ENCODE peak calls at places on chromosome 10, in six cellular contexts. W is AG09309, F is prostate gland, K is right lobe of liver, O is lower leg skin, X is HepG2. P is an unnamed sample.

GRCh38 chr10:76624470-76624869 is 1013.1 kb downstream of the KCNMA1 start:
- DNase-seq in W (no peak), F (no peak), K (no peak), O (no peak), X (no peak), P (no peak)

GRCh38 chr10:102115775-102116174 is 4.4 kb downstream of the LDB1 start:
- DNase-seq in W (no peak), F (no peak), K (no peak), O (no peak), X (no peak), P (no peak)

GRCh38 chr10:15472431-15473400 is 101.6 kb upstream of the FAM171A1 start:
- DNase-seq in W (peak; percentile 46), F (no peak), K (no peak), O (no peak), X (no peak), P (no peak)

GRCh38 chr10:71999360-72000072 is 35.3 kb downstream of the CHST3 start:
- DNase-seq in W (no peak), F (no peak), K (no peak), O (peak; percentile 95), X (no peak), P (no peak)

GRCh38 chr10:79209831-79210230 is 137.4 kb upstream of the PPIF start:
- DNase-seq in W (no peak), F (no peak), K (no peak), O (no peak), X (no peak), P (no peak)

GRCh38 chr10:7818295-7819125 is at the start of gene TAF3:
- DNase-seq in W (peak; percentile 31), F (peak; percentile 86), K (peak; percentile 94), O (peak; percentile 98), X (peak; percentile 81), P (peak; percentile 70)

GRCh38 chr10:132502544-132503300 is 34.9 kb upstream of the INPP5A start:
- DNase-seq in W (no peak), F (no peak), K (no peak), O (no peak), X (no peak), P (no peak)

GRCh38 chr10:24209946-24210491 is 1.1 kb downstream of the KIAA1217 start:
- DNase-seq in W (no peak), F (peak; percentile 19), K (no peak), O (peak; percentile 76), X (peak; percentile 38), P (no peak)

GRCh38 chr10:35356725-35357092 is 20.4 kb downstream of the CCNY start:
- DNase-seq in W (no peak), F (no peak), K (no peak), O (no peak), X (no peak), P (no peak)

GRCh38 chr10:49844775-49845561 is 82.8 kb upstream of the OGDHL start:
- DNase-seq in W (no peak), F (no peak), K (no peak), O (no peak), X (peak; percentile 20), P (peak; percentile 74)

GRCh38 chr10:31001740-31002139 is 29.9 kb downstream of the ZNF438 start:
- DNase-seq in W (no peak), F (no peak), K (no peak), O (no peak), X (no peak), P (no peak)

GRCh38 chr10:129096340-129096984 is 370.6 kb upstream of the MGMT start:
- DNase-seq in W (no peak), F (peak; percentile 40), K (no peak), O (peak; percentile 39), X (no peak), P (peak; percentile 56)

GRCh38 chr10:12484945-12485805 is 135.8 kb downstream of the CAMK1D start:
- DNase-seq in W (no peak), F (no peak), K (peak; percentile 28), O (no peak), X (peak; percentile 13), P (no peak)

GRCh38 chr10:131211965-131212619 is 99.4 kb downstream of the TCERG1L start:
- DNase-seq in W (no peak), F (no peak), K (no peak), O (peak; percentile 58), X (no peak), P (no peak)

GRCh38 chr10:71426058-71426605 is 29.4 kb downstream of the CDH23 start:
- DNase-seq in W (no peak), F (no peak), K (no peak), O (peak; percentile 39), X (no peak), P (no peak)

GRCh38 chr10:96287392-96288105 is 16.2 kb upstream of the BLNK start:
- DNase-seq in W (no peak), F (peak; percentile 50), K (no peak), O (no peak), X (peak; percentile 72), P (peak; percentile 64)

GRCh38 chr10:48501226-48501625 is 103.6 kb downstream of the ARHGAP22 start:
- DNase-seq in W (no peak), F (no peak), K (no peak), O (peak; percentile 50), X (no peak), P (no peak)

GRCh38 chr10:108638225-108638624 is 1285.1 kb downstream of the XPNPEP1 start:
- DNase-seq in W (no peak), F (no peak), K (no peak), O (no peak), X (no peak), P (no peak)

GRCh38 chr10:63520463-63521388 is 475 bp upstream of the REEP3 start:
- DNase-seq in W (peak; percentile 41), F (peak; percentile 57), K (peak; percentile 81), O (peak; percentile 88), X (peak; percentile 51), P (no peak)

GRCh38 chr10:109974509-109975191 is 33.1 kb upstream of the ADD3 start:
- DNase-seq in W (no peak), F (no peak), K (no peak), O (no peak), X (peak; percentile 93), P (no peak)

GRCh38 chr10:130971123-130971435 is 340.4 kb downstream of the TCERG1L start:
- DNase-seq in W (no peak), F (no peak), K (no peak), O (peak; percentile 84), X (no peak), P (no peak)

GRCh38 chr10:54799491-54799890 is 1.5 kb downstream of the PCDH15 start:
- DNase-seq in W (no peak), F (no peak), K (no peak), O (no peak), X (no peak), P (no peak)

GRCh38 chr10:69845574-69846251 is 44.0 kb downstream of the COL13A1 start:
- DNase-seq in W (no peak), F (peak; percentile 74), K (peak; percentile 44), O (no peak), X (no peak), P (peak; percentile 79)

GRCh38 chr10:69048103-69048502 is 39.8 kb upstream of the SRGN start:
- DNase-seq in W (no peak), F (no peak), K (no peak), O (peak; percentile 87), X (no peak), P (no peak)

GRCh38 chr10:29725133-29725720 is 90.5 kb upstream of the SVIL start:
- DNase-seq in W (no peak), F (no peak), K (no peak), O (no peak), X (no peak), P (no peak)
- H3K4me3 ChIP-seq in W (no peak overlapping the region), F (no peak overlapping the region), K (no peak overlapping the region), O (no peak overlapping the region), X (no peak overlapping the region), P (no peak overlapping the region)

DNA sequence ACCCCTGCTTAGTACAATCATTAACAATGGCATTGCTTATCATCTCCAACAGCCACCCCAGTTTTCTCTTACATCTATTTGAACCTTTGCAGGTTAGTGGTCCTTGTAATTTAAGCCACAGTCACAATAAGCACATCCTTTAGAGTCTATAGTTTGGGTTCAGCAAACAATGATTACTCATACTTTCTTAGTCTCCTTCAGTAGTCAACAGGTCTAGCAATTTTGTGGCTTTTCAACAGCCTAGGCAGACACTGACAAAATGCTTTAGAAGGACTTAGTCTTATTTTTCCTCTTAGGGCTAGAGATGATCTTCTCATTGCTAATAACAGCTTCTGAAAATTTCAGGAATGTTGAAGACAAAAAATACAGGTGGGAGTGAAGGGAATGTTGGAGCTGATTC is 32.3 kb upstream of the FAM204A start:
- DNase-seq in W (no peak), F (no peak), K (no peak), O (no peak), X (no peak), P (no peak)
- TF ChIP-seq CTCF in W (no peak), F (no peak), K (no peak), O (no peak), X (no peak), P (no peak)

GRCh38 chr10:122490786-122491680 is 29.7 kb downstream of the HTRA1 start:
- DNase-seq in W (no peak), F (peak; percentile 66), K (no peak), O (no peak), X (no peak), P (no peak)
- H3K4me3 ChIP-seq in W (no peak overlapping the region), F (no peak overlapping the region), K (no peak overlapping the region), O (no peak overlapping the region), X (no peak overlapping the region), P (no peak overlapping the region)

DNA sequence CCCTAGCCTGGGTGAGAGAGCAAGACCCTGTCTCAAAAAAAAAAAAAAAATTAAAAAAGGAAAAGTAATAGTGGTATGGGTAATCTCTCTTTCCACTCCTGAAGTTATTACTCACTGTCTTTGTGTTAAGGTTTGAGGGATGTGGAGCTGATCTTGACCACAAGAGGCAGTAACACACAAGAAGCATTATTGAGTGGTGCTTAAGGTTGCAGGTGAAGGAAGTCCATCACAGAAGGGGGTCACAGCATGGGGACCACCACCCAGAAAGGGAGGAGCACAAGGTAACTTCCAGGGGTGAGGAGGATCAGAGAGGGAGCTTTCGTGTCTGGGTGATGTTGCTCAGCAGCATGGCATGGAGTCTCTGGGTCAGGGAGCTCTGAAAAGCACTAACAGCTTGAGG is 100.2 kb upstream of the DNAJC1 start:
- DNase-seq in W (no peak), F (no peak), K (no peak), O (no peak), X (no peak), P (no peak)
- TF ChIP-seq CTCF in W (peak; percentile 17), F (no peak), K (no peak), O (no peak), X (peak; percentile 22), P (peak; percentile 39)